ENCODE peak calls at places on chromosomes 4 and X, in four cellular contexts. F is AML-193, G is germinal center, L is HFF-Myc. J is an unnamed sample.

GRCh38 chr4:20252656-20253271 is 1.1 kb downstream of the SLIT2 start:
- DNase-seq in G (no peak), F (no peak), L (no peak), J (no peak)

GRCh38 chr4:137599766-137600165 is 67.5 kb upstream of the PCDH18 start:
- DNase-seq in G (no peak), F (no peak), L (no peak), J (no peak)

GRCh38 chrX:46759645-46759974 is 692 bp upstream of the SLC9A7 start:
- DNase-seq in F (no peak), G (no peak), L (no peak), J (no peak)

GRCh38 chrX:30592846-30593245 is 15.3 kb upstream of the TASL start:
- DNase-seq in F (peak), L (no peak), G (no peak), J (no peak)

GRCh38 chr4:183600189-183600685 is 58.7 kb downstream of the RWDD4 start:
- DNase-seq in L (no peak), G (no peak), F (peak), J (no peak)

GRCh38 chr4:139144911-139145551 is 32.0 kb downstream of the ELF2 start:
- DNase-seq in L (no peak), F (no peak), G (no peak), J (peak)

GRCh38 chrX:153885968-153886903 is at the start of gene L1CAM:
- DNase-seq in G (no peak), L (no peak), F (no peak), J (no peak)

GRCh38 chrX:67544281-67544680 is 460 bp downstream of the AR start:
- DNase-seq in F (no peak), G (no peak), L (no peak), J (no peak)

GRCh38 chr4:96097040-96097607 is 257.2 kb downstream of the PDHA2 start:
- DNase-seq in L (no peak), G (no peak), F (no peak), J (no peak)

GRCh38 chr4:48180234-48180633 is 46.2 kb upstream of the TXK start:
- DNase-seq in L (no peak), G (no peak), F (no peak), J (no peak)

GRCh38 chr4:76219299-76220055 is 5.9 kb upstream of the SCARB2 start:
- DNase-seq in F (peak), L (no peak), G (no peak), J (peak)

GRCh38 chr4:97990409-97990808 is 152.9 kb downstream of the STPG2 start:
- DNase-seq in F (no peak), G (no peak), L (no peak), J (no peak)

GRCh38 chrX:112081781-112082482 is 644 bp downstream of the TRPC5 start:
- DNase-seq in G (no peak), F (no peak), L (no peak), J (no peak)

GRCh38 chr4:141078871-141079270 is 54.4 kb downstream of the RNF150 start:
- DNase-seq in G (no peak), L (no peak), F (no peak), J (no peak)

GRCh38 chrX:120000490-120001246 is 57.1 kb upstream of the NKAP start:
- DNase-seq in L (no peak), F (no peak), G (no peak), J (no peak)

GRCh38 chrX:18961686-18962085 is 22.2 kb downstream of the PHKA2 start:
- DNase-seq in G (no peak), L (no peak), F (peak), J (peak)

GRCh38 chrX:49269768-49270248 is at the start of gene PPP1R3F:
- DNase-seq in G (no peak), F (no peak), L (no peak), J (no peak)

GRCh38 chr4:21512351-21512750 is 436.2 kb downstream of the KCNIP4 start:
- DNase-seq in L (no peak), G (no peak), F (peak), J (no peak)

GRCh38 chr4:118124977-118125376 is 90.7 kb downstream of the NDST3 start:
- DNase-seq in L (no peak), F (no peak), G (no peak), J (no peak)

GRCh38 chrX:117989512-117989911 is 127.1 kb downstream of the KLHL13 start:
- DNase-seq in F (no peak), L (no peak), G (no peak), J (no peak)

GRCh38 chrX:33607042-33607595 is 395.8 kb upstream of the DMD start:
- DNase-seq in L (no peak), G (no peak), F (no peak), J (no peak)

GRCh38 chr4:169869487-169869886 is 111.7 kb upstream of the HPF1 start:
- DNase-seq in L (no peak), G (no peak), F (no peak), J (no peak)

GRCh38 chrX:7283741-7284140 is 135.8 kb upstream of the PUDP start:
- DNase-seq in F (no peak), L (no peak), G (no peak), J (no peak)

GRCh38 chr4:789571-790465 is 36.1 kb downstream of the CPLX1 start:
- DNase-seq in G (no peak), F (no peak), L (no peak), J (no peak)